ENCODE peak calls at places on chromosome 9, in ten cellular contexts. U is left lung; G is SK-MEL-5; J is nephron progenitor cell; K is amygdala; T is stimulated activated CD4-positive, alpha-beta T cell treated with anti-CD3 and anti-CD28 coated beads, Interleukin-15, amount 100 ng/mL, for 1 hour; E is lung; X is neural progenitor cell; C is mesenchymal stem cell; W is iPS DF 6.9. B is an unnamed sample.

GRCh38 chr9:85020791-85021190 is 351.3 kb downstream of the NTRK2 start:
- DNase-seq in U (no peak), G (no peak), J (no peak), K (no peak), T (no peak), E (no peak), X (no peak), C (no peak), W (no peak), B (no peak)

GRCh38 chr9:76759726-76760125 is 4.5 kb upstream of the PCA3 start:
- DNase-seq in U (no peak), G (no peak), J (no peak), K (no peak), T (no peak), E (no peak), X (no peak), C (no peak), W (no peak), B (no peak)

GRCh38 chr9:88237454-88238280 is 99.4 kb upstream of the SPATA31C2 start:
- DNase-seq in U (no peak), G (peak; percentile 45), J (no peak), K (no peak), T (no peak), E (no peak), X (no peak), C (no peak), W (no peak), B (peak; percentile 63)

GRCh38 chr9:108655818-108656217 is 200.0 kb downstream of the ACTL7B start:
- DNase-seq in U (no peak), G (no peak), J (no peak), K (no peak), T (no peak), E (no peak), X (no peak), C (no peak), W (no peak), B (no peak)

GRCh38 chr9:78006734-78007133 is 24.9 kb downstream of the GNAQ start:
- DNase-seq in U (no peak), G (no peak), J (no peak), K (no peak), T (no peak), E (no peak), X (no peak), C (no peak), W (no peak), B (no peak)

GRCh38 chr9:89639367-89639795 is 34.6 kb downstream of the GADD45G start:
- DNase-seq in U (no peak), G (no peak), J (no peak), K (peak; percentile 25), T (no peak), E (no peak), X (no peak), C (no peak), W (no peak), B (no peak)

GRCh38 chr9:95181226-95181818 is 136.2 kb downstream of the FANCC start:
- DNase-seq in U (no peak), G (peak; percentile 42), J (no peak), K (no peak), T (no peak), E (no peak), X (no peak), C (peak; percentile 24), W (no peak), B (no peak)

GRCh38 chr9:126472446-126472845 is 141.3 kb upstream of the LMX1B start:
- DNase-seq in U (no peak), G (peak; percentile 9), J (no peak), K (no peak), T (no peak), E (no peak), X (no peak), C (no peak), W (no peak), B (no peak)

GRCh38 chr9:87280421-87280820 is 217.2 kb upstream of the DAPK1 start:
- DNase-seq in U (no peak), G (peak; percentile 90), J (no peak), K (no peak), T (no peak), E (no peak), X (no peak), C (peak; percentile 95), W (no peak), B (no peak)

GRCh38 chr9:73577867-73578266 is 426.2 kb downstream of the ANXA1 start:
- DNase-seq in U (no peak), G (peak; percentile 24), J (no peak), K (no peak), T (no peak), E (no peak), X (peak; percentile 41), C (peak; percentile 41), W (no peak), B (peak; percentile 40)

GRCh38 chr9:35516481-35516880 is 26.6 kb downstream of the RUSC2 start:
- DNase-seq in U (no peak), G (no peak), J (no peak), K (no peak), T (no peak), E (no peak), X (peak; percentile 18), C (peak; percentile 75), W (no peak), B (peak; percentile 64)

GRCh38 chr9:97502984-97503861 is 1.8 kb downstream of the TMOD1 start:
- DNase-seq in U (peak; percentile 29), G (no peak), J (no peak), K (no peak), T (no peak), E (peak; percentile 25), X (no peak), C (no peak), W (no peak), B (peak; percentile 23)

GRCh38 chr9:73156593-73157187 is 5.0 kb downstream of the ANXA1 start:
- DNase-seq in U (no peak), G (no peak), J (no peak), K (no peak), T (no peak), E (no peak), X (no peak), C (no peak), W (no peak), B (no peak)

GRCh38 chr9:19162956-19163355 is 35.7 kb upstream of the PLIN2 start:
- DNase-seq in U (no peak), G (no peak), J (no peak), K (no peak), T (no peak), E (no peak), X (no peak), C (peak; percentile 50), W (no peak), B (peak; percentile 22)

GRCh38 chr9:136430591-136431234 is 8.9 kb downstream of the INPP5E start:
- DNase-seq in U (peak; percentile 66), G (no peak), J (no peak), K (no peak), T (no peak), E (no peak), X (no peak), C (no peak), W (no peak), B (no peak)

GRCh38 chr9:125387861-125388524 is 126.4 kb downstream of the GAPVD1 start:
- DNase-seq in U (no peak), G (no peak), J (no peak), K (no peak), T (no peak), E (no peak), X (no peak), C (no peak), W (no peak), B (no peak)

GRCh38 chr9:89536618-89537017 is 38.7 kb upstream of the SEMA4D start:
- DNase-seq in U (no peak), G (no peak), J (no peak), K (no peak), T (no peak), E (no peak), X (no peak), C (no peak), W (no peak), B (no peak)

GRCh38 chr9:108444400-108445358 is 411.1 kb downstream of the ACTL7B start:
- DNase-seq in U (no peak), G (peak; percentile 76), J (no peak), K (no peak), T (no peak), E (no peak), X (peak; percentile 11), C (peak; percentile 92), W (no peak), B (peak; percentile 3)

GRCh38 chr9:93260290-93261066 is 76.5 kb downstream of the WNK2 start:
- DNase-seq in U (peak; percentile 54), G (no peak), J (no peak), K (no peak), T (no peak), E (no peak), X (no peak), C (no peak), W (no peak), B (no peak)

GRCh38 chr9:104981543-104982129 is 53.7 kb upstream of the ABCA1 start:
- DNase-seq in U (no peak), G (no peak), J (no peak), K (no peak), T (no peak), E (no peak), X (no peak), C (no peak), W (no peak), B (no peak)

GRCh38 chr9:23851024-23851629 is 25.1 kb upstream of the ELAVL2 start:
- DNase-seq in U (peak; percentile 79), G (no peak), J (peak; percentile 70), K (no peak), T (no peak), E (no peak), X (peak; percentile 81), C (peak; percentile 7), W (no peak), B (peak; percentile 87)

GRCh38 chr9:73284386-73284785 is 132.7 kb downstream of the ANXA1 start:
- DNase-seq in U (no peak), G (no peak), J (no peak), K (no peak), T (no peak), E (no peak), X (peak; percentile 43), C (no peak), W (no peak), B (no peak)

GRCh38 chr9:108272350-108272899 is 583.4 kb downstream of the ACTL7B start:
- DNase-seq in U (peak; percentile 58), G (peak; percentile 67), J (peak; percentile 18), K (peak; percentile 6), T (no peak), E (peak; percentile 34), X (peak; percentile 60), C (peak; percentile 62), W (peak; percentile 29), B (peak; percentile 63)

GRCh38 chr9:20559236-20559896 is 62.9 kb downstream of the MLLT3 start:
- DNase-seq in U (no peak), G (no peak), J (no peak), K (no peak), T (no peak), E (no peak), X (no peak), C (no peak), W (no peak), B (no peak)

GRCh38 chr9:121373401-121373769 is 3.3 kb upstream of the STOM start:
- DNase-seq in U (no peak), G (no peak), J (no peak), K (no peak), T (no peak), E (no peak), X (no peak), C (no peak), W (no peak), B (no peak)

GRCh38 chr9:38713426-38713825 is 6.5 kb downstream of the FAM240B start:
- DNase-seq in U (no peak), G (peak; percentile 45), J (no peak), K (no peak), T (no peak), E (no peak), X (no peak), C (peak; percentile 72), W (no peak), B (no peak)

GRCh38 chr9:82606761-82607382 is 456.1 kb downstream of the RASEF start:
- DNase-seq in U (no peak), G (peak; percentile 76), J (peak; percentile 54), K (no peak), T (no peak), E (peak; percentile 53), X (peak; percentile 77), C (peak; percentile 80), W (peak; percentile 63), B (peak; percentile 85)

GRCh38 chr9:86575825-86576488 is 221.7 kb upstream of the TUT7 start:
- DNase-seq in U (no peak), G (no peak), J (no peak), K (no peak), T (no peak), E (no peak), X (no peak), C (no peak), W (no peak), B (no peak)